ENCODE peak calls at places on chromosome 5, in four cellular contexts. W is gastrocnemius medialis, K is brain microvascular endothelial cell, B is AG04450. C is an unnamed sample.

GRCh38 chr5:41809128-41809527 is 61.1 kb downstream of the OXCT1 start:
- DNase-seq in B (no peak), K (no peak), W (no peak), C (no peak)

GRCh38 chr5:130290219-130290618 is 386.0 kb downstream of the CHSY3 start:
- DNase-seq in W (no peak), K (no peak), B (no peak), C (no peak)

GRCh38 chr5:59065551-59065950 is 482.7 kb downstream of the RAB3C start:
- DNase-seq in B (no peak), W (no peak), K (no peak), C (no peak)

GRCh38 chr5:146428658-146429057 is 18.5 kb upstream of the TCERG1 start:
- DNase-seq in B (no peak), W (no peak), K (no peak), C (no peak)

GRCh38 chr5:140403613-140404012 is 2.0 kb downstream of the ANKHD1 start:
- DNase-seq in K (no peak), B (no peak), W (no peak), C (no peak)

GRCh38 chr5:115856936-115857524 is 15.3 kb downstream of the AP3S1 start:
- DNase-seq in K (no peak), B (no peak), W (no peak), C (no peak)

GRCh38 chr5:125043781-125044391 is 297.4 kb upstream of the ZNF608 start:
- DNase-seq in B (no peak), W (peak; percentile 43), K (peak; percentile 62), C (peak; percentile 67)

GRCh38 chr5:139903805-139904565 is 108.4 kb downstream of the PSD2 start:
- DNase-seq in W (no peak), B (no peak), K (no peak), C (no peak)

GRCh38 chr5:83095973-83096539 is 18.7 kb downstream of the XRCC4 start:
- DNase-seq in B (peak; percentile 41), K (peak; percentile 81), W (no peak), C (no peak)

GRCh38 chr5:176499273-176499672 is 37.9 kb downstream of the RNF44 start:
- DNase-seq in B (no peak), W (no peak), K (no peak), C (no peak)

GRCh38 chr5:133952729-133953567 is 15.5 kb downstream of the C5orf15 start:
- DNase-seq in W (peak; percentile 80), K (peak; percentile 95), B (peak; percentile 84), C (no peak)

GRCh38 chr5:66661149-66661548 is 65.0 kb downstream of the MAST4 start:
- DNase-seq in K (peak; percentile 18), B (no peak), W (peak; percentile 31), C (peak; percentile 26)

GRCh38 chr5:135246923-135247795 is 151.9 kb downstream of the MACROH2A1 start:
- DNase-seq in W (no peak), B (peak; percentile 76), K (peak; percentile 88), C (no peak)

GRCh38 chr5:134224905-134225779 is 731 bp downstream of the PPP2CA start:
- DNase-seq in W (peak; percentile 56), K (no peak), B (no peak), C (peak; percentile 62)

GRCh38 chr5:42606464-42606869 is 150.2 kb upstream of the CCDC152 start:
- DNase-seq in K (no peak), B (no peak), W (peak; percentile 63), C (no peak)

GRCh38 chr5:14108170-14108996 is 34.8 kb upstream of the TRIO start:
- DNase-seq in W (peak; percentile 52), B (peak; percentile 73), K (peak; percentile 78), C (peak; percentile 65)

GRCh38 chr5:149002053-149002452 is 60.8 kb downstream of the SH3TC2 start:
- DNase-seq in W (peak; percentile 55), B (peak; percentile 98), K (peak; percentile 99), C (no peak)

GRCh38 chr5:108451269-108451668 is 69.4 kb upstream of the FBXL17 start:
- DNase-seq in K (no peak), W (no peak), B (no peak), C (no peak)

GRCh38 chr5:82050955-82051354 is 79.1 kb downstream of the ATG10 start:
- DNase-seq in K (no peak), B (no peak), W (no peak), C (no peak)

GRCh38 chr5:165055476-165055875 is 1550.1 kb downstream of the MAT2B start:
- DNase-seq in B (no peak), W (no peak), K (no peak), C (no peak)

GRCh38 chr5:41656597-41656996 is 146.2 kb upstream of the PLCXD3 start:
- DNase-seq in W (no peak), K (no peak), B (no peak), C (no peak)

GRCh38 chr5:167634432-167634831 is 657.0 kb upstream of the WWC1 start:
- DNase-seq in B (no peak), K (peak; percentile 46), W (no peak), C (no peak)

GRCh38 chr5:179404321-179405053 is 59.2 kb upstream of the ADAMTS2 start:
- DNase-seq in B (no peak), W (no peak), K (peak; percentile 32), C (no peak)

GRCh38 chr5:169354921-169355320 is 54.0 kb upstream of the SLIT3 start:
- DNase-seq in B (no peak), K (no peak), W (no peak), C (no peak)

GRCh38 chr5:39526914-39527477 is 102.2 kb upstream of the DAB2 start:
- DNase-seq in W (peak; percentile 16), B (no peak), K (no peak), C (no peak)

GRCh38 chr5:139634541-139634940 is 13.6 kb upstream of the CXXC5 start:
- DNase-seq in W (no peak), K (no peak), B (no peak), C (no peak)

GRCh38 chr5:95859327-95860060 is 37.0 kb upstream of the GLRX start:
- DNase-seq in W (peak; percentile 20), K (peak; percentile 74), B (peak; percentile 87), C (no peak)

GRCh38 chr5:107607196-107607595 is 63.5 kb downstream of the EFNA5 start:
- DNase-seq in K (no peak), W (no peak), B (no peak), C (no peak)

GRCh38 chr5:160133071-160133917 is 14.0 kb upstream of the PWWP2A start:
- DNase-seq in B (no peak), W (no peak), K (peak; percentile 74), C (peak; percentile 21)

GRCh38 chr5:104370523-104370922 is 807.9 kb upstream of the NUDT12 start:
- DNase-seq in B (no peak), K (peak; percentile 49), W (no peak), C (no peak)

GRCh38 chr5:134446938-134447337 is 35.3 kb upstream of the CDKN2AIPNL start:
- DNase-seq in K (no peak), B (no peak), W (peak; percentile 9), C (no peak)

GRCh38 chr5:177320879-177321278 is 9.2 kb upstream of the MXD3 start:
- DNase-seq in K (no peak), W (no peak), B (no peak), C (no peak)

GRCh38 chr5:122153230-122153629 is 23.9 kb downstream of the ZNF474 start:
- DNase-seq in K (no peak), W (no peak), B (peak; percentile 48), C (no peak)

GRCh38 chr5:171624396-171624795 is 161.2 kb upstream of the SMIM23 start:
- DNase-seq in B (no peak), W (no peak), K (no peak), C (no peak)
- H3K27me3 ChIP-seq in B (peaks cover 62% of the 10 kb centered on the region), W (no peaks in the 10 kb centered on the region), K (peaks cover 11% of the 10 kb centered on the region), C (no peaks in the 10 kb centered on the region)

DNA sequence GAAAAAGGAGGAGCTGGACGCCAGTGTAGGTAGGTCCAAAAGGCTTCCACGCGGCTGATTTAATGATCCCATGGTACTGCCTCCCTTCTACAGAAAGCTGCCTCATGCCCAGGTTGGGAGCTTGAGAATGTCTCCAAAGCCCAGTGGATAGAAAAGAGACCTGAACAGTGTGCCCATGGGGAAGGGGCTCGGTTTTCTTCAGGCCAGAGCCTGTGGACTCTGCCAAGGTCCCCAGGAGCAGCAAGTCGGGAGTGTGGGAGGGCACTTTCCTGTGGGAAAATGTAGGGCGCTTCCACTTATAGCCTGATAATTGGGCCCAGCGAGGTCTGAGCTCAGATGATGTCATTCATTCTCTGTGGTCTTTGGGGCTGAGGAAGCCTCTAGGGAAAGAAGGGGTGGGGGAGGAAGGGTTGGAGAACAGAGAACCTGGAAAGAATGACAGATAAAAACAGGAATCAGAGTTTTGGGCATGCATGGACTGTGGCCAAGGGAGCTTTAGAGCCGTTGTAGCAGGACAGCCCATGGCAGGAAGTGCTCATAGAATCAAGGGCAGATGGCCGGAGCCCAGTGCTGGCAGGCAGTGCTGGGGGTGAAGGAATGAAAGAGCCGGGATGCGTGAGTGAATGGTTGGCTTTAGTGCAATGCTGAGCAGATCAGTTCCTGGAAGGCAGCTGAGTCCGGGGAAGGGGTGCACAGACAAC is 42.5 kb upstream of the SH3PXD2B start:
- DNase-seq in W (no peak), B (no peak), K (peak; percentile 43), C (peak; percentile 73)
- H3K27me3 ChIP-seq in W (no peaks in the 10 kb centered on the region), B (peaks cover 52% of the 10 kb centered on the region), K (no peaks in the 10 kb centered on the region), C (no peaks in the 10 kb centered on the region)

GRCh38 chr5:31854181-31854624 is 215.3 kb downstream of the PDZD2 start:
- DNase-seq in B (peak; percentile 4), W (no peak), K (no peak), C (peak; percentile 46)

GRCh38 chr5:31854625-31855526 is 215.9 kb downstream of the PDZD2 start:
- DNase-seq in W (peak; percentile 15), K (no peak), B (no peak), C (peak; percentile 65)

GRCh38 chr5:31853398-31854135 is 214.6 kb downstream of the PDZD2 start:
- DNase-seq in W (no peak), K (no peak), B (no peak), C (no peak)

GRCh38 chr5:31847354-31847753 is 208.4 kb downstream of the PDZD2 start:
- DNase-seq in W (no peak), B (no peak), K (no peak), C (peak; percentile 49)

GRCh38 chr5:31851290-31851689 is 212.4 kb downstream of the PDZD2 start:
- DNase-seq in W (no peak), K (no peak), B (no peak), C (no peak)
- H3K27me3 ChIP-seq in W (peaks cover 17% of the 10 kb centered on the region), K (no peaks in the 10 kb centered on the region), B (peaks cover 10% of the 10 kb centered on the region), C (no peaks in the 10 kb centered on the region)

DNA sequence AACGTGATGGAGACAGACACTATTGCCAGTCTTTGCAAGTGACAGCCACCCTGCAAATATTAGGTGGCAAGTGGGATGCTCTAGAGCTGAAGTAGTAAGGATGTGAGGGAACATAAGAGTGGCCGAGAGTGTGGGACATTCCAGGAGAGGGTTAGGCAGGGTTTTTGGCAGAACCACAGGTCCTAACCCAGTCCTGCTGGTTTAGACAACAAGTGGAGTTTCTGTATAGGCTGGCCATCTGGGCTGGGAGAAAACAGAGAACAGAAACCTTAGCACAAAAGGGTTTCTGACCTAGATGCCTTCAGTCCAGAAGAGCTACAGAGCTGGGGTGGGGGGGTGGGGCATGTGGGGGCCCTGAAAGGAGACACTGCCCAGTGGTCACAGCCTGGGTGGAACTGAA is 107.4 kb downstream of the TMEM174 start:
- DNase-seq in B (no peak), W (no peak), K (no peak), C (no peak)
- H3K27me3 ChIP-seq in B (no peaks in the 10 kb centered on the region), W (no peaks in the 10 kb centered on the region), K (no peaks in the 10 kb centered on the region), C (peaks cover 83% of the 10 kb centered on the region)

GRCh38 chr5:132814441-132815294 is 1.6 kb downstream of the SOWAHA start:
- DNase-seq in K (no peak), B (no peak), W (no peak), C (no peak)
- H3K27me3 ChIP-seq in K (peaks cover 19% of the 10 kb centered on the region), B (peaks cover 18% of the 10 kb centered on the region), W (peaks cover 29% of the 10 kb centered on the region), C (peaks cover 47% of the 10 kb centered on the region)